ENCODE peak calls at places on chromosomes 6 and 20, in four cellular contexts. S, L, B and X are unnamed samples.

GRCh38 chr6:31897612-31898199 is at the start of gene EHMT2:
- DNase-seq in S (peak), L (peak), B (peak), X (peak)

GRCh38 chr6:32375739-32376529 is 4.2 kb upstream of the TSBP1 start:
- DNase-seq in S (no peak), L (no peak), B (no peak), X (no peak)

GRCh38 chr20:53805895-53806384 is 212.3 kb upstream of the ZNF217 start:
- DNase-seq in S (peak), L (peak), B (peak), X (peak)

GRCh38 chr20:16864069-16864468 is 115.9 kb downstream of the OTOR start:
- DNase-seq in S (no peak), L (no peak), B (peak), X (no peak)

GRCh38 chr6:109644131-109644530 is 46.9 kb downstream of the AK9 start:
- DNase-seq in S (no peak), L (peak), B (no peak), X (no peak)

GRCh38 chr6:41258196-41258493 is 28.3 kb downstream of the TREM1 start:
- DNase-seq in S (no peak), L (no peak), B (no peak), X (no peak)

GRCh38 chr6:99613398-99613704 is 6.7 kb downstream of the PRDM13 start:
- DNase-seq in S (no peak), L (no peak), B (peak), X (peak)

GRCh38 chr6:16494781-16495180 is 256.4 kb downstream of the GMPR start:
- DNase-seq in S (no peak), L (peak), B (no peak), X (peak)

GRCh38 chr6:35388023-35388422 is 45.7 kb downstream of the PPARD start:
- DNase-seq in S (no peak), L (no peak), B (no peak), X (no peak)

GRCh38 chr6:157845493-157846259 is 22.6 kb downstream of the SNX9 start:
- DNase-seq in S (no peak), L (no peak), B (no peak), X (no peak)

GRCh38 chr6:107154131-107154906 is 39.0 kb upstream of the BEND3 start:
- DNase-seq in S (no peak), L (no peak), B (no peak), X (no peak)

GRCh38 chr6:164018127-164018526 is 603.6 kb downstream of the QKI start:
- DNase-seq in S (no peak), L (no peak), B (no peak), X (peak)

GRCh38 chr6:30864325-30864724 is 20.0 kb upstream of the DDR1 start:
- DNase-seq in S (no peak), L (no peak), B (no peak), X (no peak)

GRCh38 chr20:15236812-15237211 is 899.4 kb upstream of the FLRT3 start:
- DNase-seq in S (peak), L (peak), B (peak), X (peak)

GRCh38 chr20:9059931-9060330 is 9.0 kb upstream of the PLCB4 start:
- DNase-seq in S (no peak), L (peak), B (peak), X (no peak)

GRCh38 chr6:1575213-1576041 is 34.3 kb upstream of the FOXC1 start:
- DNase-seq in S (no peak), L (no peak), B (peak), X (no peak)

GRCh38 chr6:133899556-133899955 is 10.6 kb downstream of the TCF21 start:
- DNase-seq in S (no peak), L (peak), B (peak), X (no peak)

GRCh38 chr6:37516920-37517405 is 17.3 kb upstream of the CCDC167 start:
- DNase-seq in S (no peak), L (no peak), B (no peak), X (no peak)

GRCh38 chr6:150720774-150721233 is 121.1 kb downstream of the PLEKHG1 start:
- DNase-seq in S (no peak), L (peak), B (peak), X (peak)

GRCh38 chr6:154241570-154241969 is 115.0 kb downstream of the IPCEF1 start:
- DNase-seq in S (no peak), L (no peak), B (no peak), X (no peak)

GRCh38 chr6:119267506-119267905 is 82.1 kb downstream of the MAN1A1 start:
- DNase-seq in S (no peak), L (no peak), B (no peak), X (no peak)

GRCh38 chr20:2693286-2693995 is 861 bp downstream of the EBF4 start:
- DNase-seq in S (no peak), L (no peak), B (no peak), X (peak)